ENCODE peak calls at places on chromosomes 3 and 15, in ten cellular contexts. One of them, this sample, is unnamed. For H3K27me3 and H3K36me3, the result is how much of the 10 kb centered on the place peaks cover.

GRCh38 chr15:99729920-99730319 is 3.3 kb downstream of the LYSMD4 start:
- DNase-seq in CD8-positive, alpha-beta memory T cell: no peak
- DNase-seq in A673: peak
- DNase-seq in heart right ventricle: no peak
- DNase-seq in mesendoderm: peak
- DNase-seq in thoracic aorta: no peak
- DNase-seq in left ventricle myocardium inferior: no peak
- DNase-seq in prostate gland: peak
- DNase-seq in tibial artery: no peak
- DNase-seq in SK-N-SH: peak
- DNase-seq in this sample: peak

GRCh38 chr3:126287536-126288181 is 69.5 kb downstream of the KLF15 start:
- DNase-seq in CD8-positive, alpha-beta memory T cell: no peak
- DNase-seq in A673: peak
- DNase-seq in heart right ventricle: peak
- DNase-seq in mesendoderm: peak
- DNase-seq in thoracic aorta: peak
- DNase-seq in left ventricle myocardium inferior: peak
- DNase-seq in prostate gland: peak
- DNase-seq in tibial artery: peak
- DNase-seq in SK-N-SH: peak
- DNase-seq in this sample: peak

GRCh38 chr3:60979861-60980739 is 271.2 kb downstream of the FHIT start:
- DNase-seq in CD8-positive, alpha-beta memory T cell: no peak
- DNase-seq in A673: no peak
- DNase-seq in heart right ventricle: no peak
- DNase-seq in mesendoderm: peak
- DNase-seq in thoracic aorta: no peak
- DNase-seq in left ventricle myocardium inferior: no peak
- DNase-seq in prostate gland: no peak
- DNase-seq in tibial artery: no peak
- DNase-seq in SK-N-SH: no peak
- DNase-seq in this sample: no peak

GRCh38 chr15:57133127-57133968 is 214.9 kb downstream of the TCF12 start:
- DNase-seq in CD8-positive, alpha-beta memory T cell: no peak
- DNase-seq in A673: no peak
- DNase-seq in heart right ventricle: no peak
- DNase-seq in mesendoderm: no peak
- DNase-seq in thoracic aorta: no peak
- DNase-seq in left ventricle myocardium inferior: no peak
- DNase-seq in prostate gland: no peak
- DNase-seq in tibial artery: no peak
- DNase-seq in SK-N-SH: no peak
- DNase-seq in this sample: no peak

GRCh38 chr3:45443459-45443858 is 55.1 kb downstream of the LARS2 start:
- DNase-seq in CD8-positive, alpha-beta memory T cell: no peak
- DNase-seq in A673: no peak
- DNase-seq in heart right ventricle: no peak
- DNase-seq in mesendoderm: no peak
- DNase-seq in thoracic aorta: no peak
- DNase-seq in left ventricle myocardium inferior: no peak
- DNase-seq in prostate gland: no peak
- DNase-seq in tibial artery: no peak
- DNase-seq in SK-N-SH: no peak
- DNase-seq in this sample: no peak

GRCh38 chr3:122577409-122578028 is at the start of gene PARP15:
- DNase-seq in CD8-positive, alpha-beta memory T cell: peak
- DNase-seq in A673: no peak
- DNase-seq in heart right ventricle: peak
- DNase-seq in mesendoderm: peak
- DNase-seq in thoracic aorta: no peak
- DNase-seq in left ventricle myocardium inferior: no peak
- DNase-seq in prostate gland: no peak
- DNase-seq in tibial artery: no peak
- DNase-seq in SK-N-SH: peak
- DNase-seq in this sample: peak

GRCh38 chr3:181103605-181104004 is 114.1 kb upstream of the DNAJC19 start:
- DNase-seq in CD8-positive, alpha-beta memory T cell: no peak
- DNase-seq in A673: peak
- DNase-seq in heart right ventricle: no peak
- DNase-seq in mesendoderm: peak
- DNase-seq in thoracic aorta: no peak
- DNase-seq in left ventricle myocardium inferior: no peak
- DNase-seq in prostate gland: no peak
- DNase-seq in tibial artery: no peak
- DNase-seq in SK-N-SH: peak
- DNase-seq in this sample: no peak

GRCh38 chr3:14602006-14602803 is 49.4 kb upstream of the CCDC174 start:
- DNase-seq in CD8-positive, alpha-beta memory T cell: no peak
- DNase-seq in A673: no peak
- DNase-seq in heart right ventricle: no peak
- DNase-seq in mesendoderm: peak
- DNase-seq in thoracic aorta: no peak
- DNase-seq in left ventricle myocardium inferior: no peak
- DNase-seq in prostate gland: no peak
- DNase-seq in tibial artery: peak
- DNase-seq in SK-N-SH: peak
- DNase-seq in this sample: no peak

GRCh38 chr3:150972379-150972985 is at the start of gene CLRN1:
- DNase-seq in CD8-positive, alpha-beta memory T cell: no peak
- DNase-seq in A673: no peak
- DNase-seq in heart right ventricle: no peak
- DNase-seq in mesendoderm: peak
- DNase-seq in thoracic aorta: no peak
- DNase-seq in left ventricle myocardium inferior: no peak
- DNase-seq in prostate gland: no peak
- DNase-seq in tibial artery: no peak
- DNase-seq in SK-N-SH: no peak
- DNase-seq in this sample: no peak

GRCh38 chr15:31276596-31277298 is 49.9 kb upstream of the KLF13 start:
- DNase-seq in CD8-positive, alpha-beta memory T cell: no peak
- DNase-seq in A673: no peak
- DNase-seq in heart right ventricle: no peak
- DNase-seq in mesendoderm: no peak
- DNase-seq in thoracic aorta: no peak
- DNase-seq in left ventricle myocardium inferior: no peak
- DNase-seq in prostate gland: peak
- DNase-seq in tibial artery: peak
- DNase-seq in SK-N-SH: peak
- DNase-seq in this sample: no peak

GRCh38 chr3:108953210-108953609 is 469 bp downstream of the GUCA1C start:
- DNase-seq in CD8-positive, alpha-beta memory T cell: no peak
- DNase-seq in A673: no peak
- DNase-seq in heart right ventricle: no peak
- DNase-seq in mesendoderm: no peak
- DNase-seq in thoracic aorta: no peak
- DNase-seq in left ventricle myocardium inferior: no peak
- DNase-seq in prostate gland: no peak
- DNase-seq in tibial artery: no peak
- DNase-seq in SK-N-SH: no peak
- DNase-seq in this sample: no peak
- H3K27me3 ChIP-seq in CD8-positive, alpha-beta memory T cell: under half
- H3K27me3 ChIP-seq in A673: under half
- H3K27me3 ChIP-seq in heart right ventricle: under half
- H3K27me3 ChIP-seq in mesendoderm: under half
- H3K27me3 ChIP-seq in thoracic aorta: under half
- H3K27me3 ChIP-seq in left ventricle myocardium inferior: under half
- H3K27me3 ChIP-seq in prostate gland: under half
- H3K27me3 ChIP-seq in tibial artery: under half
- H3K27me3 ChIP-seq in SK-N-SH: under half
- H3K27me3 ChIP-seq in this sample: under half

GRCh38 chr15:63633312-63633711 is 36.1 kb downstream of the FBXL22 start:
- DNase-seq in CD8-positive, alpha-beta memory T cell: no peak
- DNase-seq in A673: no peak
- DNase-seq in heart right ventricle: no peak
- DNase-seq in mesendoderm: no peak
- DNase-seq in thoracic aorta: no peak
- DNase-seq in left ventricle myocardium inferior: no peak
- DNase-seq in prostate gland: no peak
- DNase-seq in tibial artery: no peak
- DNase-seq in SK-N-SH: no peak
- DNase-seq in this sample: no peak
- H3K36me3 ChIP-seq in CD8-positive, alpha-beta memory T cell: half or more
- H3K36me3 ChIP-seq in A673: under half
- H3K36me3 ChIP-seq in heart right ventricle: half or more
- H3K36me3 ChIP-seq in mesendoderm: under half
- H3K36me3 ChIP-seq in thoracic aorta: half or more
- H3K36me3 ChIP-seq in left ventricle myocardium inferior: half or more
- H3K36me3 ChIP-seq in prostate gland: under half
- H3K36me3 ChIP-seq in tibial artery: under half
- H3K36me3 ChIP-seq in SK-N-SH: half or more
- H3K36me3 ChIP-seq in this sample: half or more

GRCh38 chr15:74122403-74123130 is 7.8 kb upstream of the ISLR2 start:
- DNase-seq in CD8-positive, alpha-beta memory T cell: no peak
- DNase-seq in A673: no peak
- DNase-seq in heart right ventricle: no peak
- DNase-seq in mesendoderm: no peak
- DNase-seq in thoracic aorta: no peak
- DNase-seq in left ventricle myocardium inferior: no peak
- DNase-seq in prostate gland: no peak
- DNase-seq in tibial artery: no peak
- DNase-seq in SK-N-SH: no peak
- DNase-seq in this sample: no peak

GRCh38 chr15:74121858-74122257 is 8.5 kb upstream of the ISLR2 start:
- DNase-seq in CD8-positive, alpha-beta memory T cell: no peak
- DNase-seq in A673: no peak
- DNase-seq in heart right ventricle: no peak
- DNase-seq in mesendoderm: no peak
- DNase-seq in thoracic aorta: no peak
- DNase-seq in left ventricle myocardium inferior: no peak
- DNase-seq in prostate gland: no peak
- DNase-seq in tibial artery: no peak
- DNase-seq in SK-N-SH: no peak
- DNase-seq in this sample: no peak

GRCh38 chr15:74123685-74124084 is 6.7 kb upstream of the ISLR2 start:
- DNase-seq in CD8-positive, alpha-beta memory T cell: no peak
- DNase-seq in A673: no peak
- DNase-seq in heart right ventricle: no peak
- DNase-seq in mesendoderm: no peak
- DNase-seq in thoracic aorta: no peak
- DNase-seq in left ventricle myocardium inferior: no peak
- DNase-seq in prostate gland: no peak
- DNase-seq in tibial artery: no peak
- DNase-seq in SK-N-SH: no peak
- DNase-seq in this sample: no peak

GRCh38 chr15:74124196-74124595 is 6.2 kb upstream of the ISLR2 start:
- DNase-seq in CD8-positive, alpha-beta memory T cell: no peak
- DNase-seq in A673: no peak
- DNase-seq in heart right ventricle: no peak
- DNase-seq in mesendoderm: peak
- DNase-seq in thoracic aorta: no peak
- DNase-seq in left ventricle myocardium inferior: no peak
- DNase-seq in prostate gland: no peak
- DNase-seq in tibial artery: no peak
- DNase-seq in SK-N-SH: no peak
- DNase-seq in this sample: no peak

DNA sequence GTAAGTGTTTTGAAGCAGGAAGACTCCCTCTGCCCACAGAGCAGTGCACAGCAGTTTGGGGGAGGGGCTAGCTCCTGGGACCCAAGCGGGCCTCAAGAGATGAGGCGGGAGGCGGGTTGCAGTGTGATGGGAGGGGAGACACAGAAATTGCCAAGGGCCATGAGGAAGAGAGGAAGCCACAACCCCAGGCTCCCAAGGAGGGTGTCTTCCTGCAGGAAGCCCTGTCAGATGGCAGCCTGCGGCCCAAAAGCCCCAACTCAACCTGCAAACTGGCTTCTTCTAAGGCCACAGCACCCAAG is 7.3 kb upstream of the ISLR2 start:
- DNase-seq in CD8-positive, alpha-beta memory T cell: no peak
- DNase-seq in A673: peak
- DNase-seq in heart right ventricle: no peak
- DNase-seq in mesendoderm: peak
- DNase-seq in thoracic aorta: no peak
- DNase-seq in left ventricle myocardium inferior: no peak
- DNase-seq in prostate gland: no peak
- DNase-seq in tibial artery: no peak
- DNase-seq in SK-N-SH: no peak
- DNase-seq in this sample: no peak
- H3K27me3 ChIP-seq in CD8-positive, alpha-beta memory T cell: under half
- H3K27me3 ChIP-seq in A673: under half
- H3K27me3 ChIP-seq in heart right ventricle: under half
- H3K27me3 ChIP-seq in mesendoderm: under half
- H3K27me3 ChIP-seq in thoracic aorta: under half
- H3K27me3 ChIP-seq in left ventricle myocardium inferior: half or more
- H3K27me3 ChIP-seq in prostate gland: under half
- H3K27me3 ChIP-seq in tibial artery: under half
- H3K27me3 ChIP-seq in SK-N-SH: under half
- H3K27me3 ChIP-seq in this sample: under half

GRCh38 chr3:189826566-189826965 is 195.4 kb downstream of the TP63 start:
- DNase-seq in CD8-positive, alpha-beta memory T cell: no peak
- DNase-seq in A673: no peak
- DNase-seq in heart right ventricle: no peak
- DNase-seq in mesendoderm: no peak
- DNase-seq in thoracic aorta: no peak
- DNase-seq in left ventricle myocardium inferior: no peak
- DNase-seq in prostate gland: no peak
- DNase-seq in tibial artery: no peak
- DNase-seq in SK-N-SH: no peak
- DNase-seq in this sample: no peak

GRCh38 chr3:189833996-189834395 is 202.8 kb downstream of the TP63 start:
- DNase-seq in CD8-positive, alpha-beta memory T cell: no peak
- DNase-seq in A673: no peak
- DNase-seq in heart right ventricle: no peak
- DNase-seq in mesendoderm: peak
- DNase-seq in thoracic aorta: no peak
- DNase-seq in left ventricle myocardium inferior: no peak
- DNase-seq in prostate gland: peak
- DNase-seq in tibial artery: no peak
- DNase-seq in SK-N-SH: no peak
- DNase-seq in this sample: no peak

GRCh38 chr3:189827108-189827507 is 195.9 kb downstream of the TP63 start:
- DNase-seq in CD8-positive, alpha-beta memory T cell: no peak
- DNase-seq in A673: no peak
- DNase-seq in heart right ventricle: no peak
- DNase-seq in mesendoderm: no peak
- DNase-seq in thoracic aorta: no peak
- DNase-seq in left ventricle myocardium inferior: no peak
- DNase-seq in prostate gland: no peak
- DNase-seq in tibial artery: no peak
- DNase-seq in SK-N-SH: no peak
- DNase-seq in this sample: no peak

GRCh38 chr3:189833266-189833665 is 202.1 kb downstream of the TP63 start:
- DNase-seq in CD8-positive, alpha-beta memory T cell: no peak
- DNase-seq in A673: no peak
- DNase-seq in heart right ventricle: no peak
- DNase-seq in mesendoderm: no peak
- DNase-seq in thoracic aorta: no peak
- DNase-seq in left ventricle myocardium inferior: no peak
- DNase-seq in prostate gland: no peak
- DNase-seq in tibial artery: no peak
- DNase-seq in SK-N-SH: no peak
- DNase-seq in this sample: no peak

DNA sequence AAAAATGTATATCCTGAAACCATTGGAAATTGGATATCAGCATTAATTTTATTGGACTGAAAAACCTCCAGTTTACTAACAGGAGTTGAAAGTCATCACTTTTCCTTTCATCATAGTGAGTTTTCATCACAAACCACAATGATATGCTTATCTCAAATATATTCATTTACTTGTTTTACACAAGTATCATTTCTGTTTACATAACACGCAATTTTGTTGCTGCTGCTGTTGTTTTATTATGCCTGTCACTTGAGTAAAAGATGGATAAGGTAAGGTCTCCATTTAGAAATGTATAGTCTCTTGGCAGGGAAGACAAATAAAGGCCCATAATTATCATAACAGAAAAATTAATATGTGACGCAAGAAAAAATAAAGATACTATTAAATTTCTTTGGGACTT is 199.2 kb downstream of the TP63 start:
- DNase-seq in CD8-positive, alpha-beta memory T cell: no peak
- DNase-seq in A673: no peak
- DNase-seq in heart right ventricle: no peak
- DNase-seq in mesendoderm: no peak
- DNase-seq in thoracic aorta: no peak
- DNase-seq in left ventricle myocardium inferior: no peak
- DNase-seq in prostate gland: no peak
- DNase-seq in tibial artery: no peak
- DNase-seq in SK-N-SH: no peak
- DNase-seq in this sample: no peak
- H3K36me3 ChIP-seq in CD8-positive, alpha-beta memory T cell: under half
- H3K36me3 ChIP-seq in A673: under half
- H3K36me3 ChIP-seq in heart right ventricle: under half
- H3K36me3 ChIP-seq in mesendoderm: under half
- H3K36me3 ChIP-seq in thoracic aorta: under half
- H3K36me3 ChIP-seq in left ventricle myocardium inferior: under half
- H3K36me3 ChIP-seq in prostate gland: under half
- H3K36me3 ChIP-seq in tibial artery: under half
- H3K36me3 ChIP-seq in SK-N-SH: under half
- H3K36me3 ChIP-seq in this sample: under half

This sample was measured in MG63.